ENCODE peak calls at places on chromosomes 3 and 15, in four cellular contexts. Q is A549, L is lung, T is adrenal gland. M is an unnamed sample.

GRCh38 chr3:134928392-134928791 is 133.3 kb downstream of the EPHB1 start:
- DNase-seq in Q (no peak), L (no peak), T (no peak), M (no peak)

GRCh38 chr3:21752749-21753347 is 1.8 kb upstream of the ZNF385D start:
- DNase-seq in Q (no peak), L (no peak), T (no peak), M (no peak)

GRCh38 chr3:56878046-56878445 is 76.3 kb upstream of the ARHGEF3 start:
- DNase-seq in Q (no peak), L (no peak), T (no peak), M (no peak)

GRCh38 chr3:157121522-157121921 is 38.4 kb downstream of the CCNL1 start:
- DNase-seq in Q (no peak), L (no peak), T (no peak), M (no peak)

GRCh38 chr3:141011511-141012262 is 39.5 kb upstream of the SPSB4 start:
- DNase-seq in Q (peak), L (peak), T (peak), M (peak)

GRCh38 chr3:62559831-62560445 is 186.6 kb upstream of the FEZF2 start:
- DNase-seq in Q (no peak), L (no peak), T (no peak), M (no peak)

GRCh38 chr3:159664011-159664410 is 324.6 kb upstream of the IL12A start:
- DNase-seq in Q (no peak), L (no peak), T (no peak), M (no peak)

GRCh38 chr3:111607242-111607641 is 12.1 kb upstream of the ZBED2 start:
- DNase-seq in Q (no peak), L (no peak), T (no peak), M (no peak)

GRCh38 chr3:53594276-53594675 is 99.9 kb downstream of the CACNA1D start:
- DNase-seq in Q (no peak), L (no peak), T (no peak), M (no peak)

GRCh38 chr15:28891588-28891987 is 5.8 kb downstream of the APBA2 start:
- DNase-seq in Q (no peak), L (no peak), T (no peak), M (no peak)

GRCh38 chr15:65086680-65087111 is 10.2 kb downstream of the KBTBD13 start:
- DNase-seq in Q (peak), L (no peak), T (peak), M (no peak)

GRCh38 chr15:62344806-62345539 is 179.9 kb upstream of the C2CD4B start:
- DNase-seq in Q (peak), L (peak), T (peak), M (no peak)

GRCh38 chr3:128009952-128010846 is 42.0 kb upstream of the SEC61A1 start:
- DNase-seq in Q (no peak), L (no peak), T (no peak), M (no peak)

GRCh38 chr3:37752661-37753055 is 109.0 kb upstream of the CTDSPL start:
- DNase-seq in Q (no peak), L (no peak), T (no peak), M (no peak)

GRCh38 chr3:60064210-60065178 is 1014.7 kb upstream of the CFAP20DC start:
- DNase-seq in Q (no peak), L (no peak), T (no peak), M (no peak)

GRCh38 chr15:39817892-39818291 is 35.3 kb upstream of the FSIP1 start:
- DNase-seq in Q (no peak), L (no peak), T (no peak), M (no peak)
- H3K27ac ChIP-seq in Q (no peak), L (no peak), T (no peak), M (no peak)

GRCh38 chr15:36370735-36371115 is 208.7 kb upstream of the CDIN1 start:
- DNase-seq in Q (no peak), L (no peak), T (no peak), M (no peak)
- H3K27ac ChIP-seq in Q (peak), L (no peak), T (no peak), M (no peak)

GRCh38 chr15:60326343-60326742 is 71.4 kb downstream of the ANXA2 start:
- DNase-seq in Q (no peak), L (no peak), T (no peak), M (no peak)
- H3K27ac ChIP-seq in Q (no peak), L (no peak), T (no peak), M (no peak)

DNA sequence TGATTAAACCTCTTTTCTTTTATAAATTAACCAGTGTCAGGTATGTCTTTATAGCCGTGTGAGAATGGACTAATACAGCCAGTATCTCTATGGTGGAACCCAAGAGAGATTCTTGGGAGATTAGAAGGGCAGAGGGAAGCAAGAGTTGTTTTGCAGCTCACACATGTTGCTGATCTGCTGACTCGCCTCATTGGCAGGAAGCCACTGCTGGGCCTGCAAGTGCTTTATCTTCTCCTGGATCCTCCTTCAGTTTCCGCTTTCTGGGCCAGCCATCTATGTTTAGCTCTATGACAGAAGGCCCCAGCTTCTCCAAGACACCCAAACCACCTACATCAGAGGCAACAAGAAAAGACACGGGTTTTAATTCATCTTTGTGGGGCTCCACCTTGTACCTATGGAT is 23.4 kb upstream of the GALNT15 start:
- DNase-seq in Q (no peak), L (peak), T (peak), M (no peak)
- H3K27ac ChIP-seq in Q (no peak), L (no peak), T (peak), M (no peak)

DNA sequence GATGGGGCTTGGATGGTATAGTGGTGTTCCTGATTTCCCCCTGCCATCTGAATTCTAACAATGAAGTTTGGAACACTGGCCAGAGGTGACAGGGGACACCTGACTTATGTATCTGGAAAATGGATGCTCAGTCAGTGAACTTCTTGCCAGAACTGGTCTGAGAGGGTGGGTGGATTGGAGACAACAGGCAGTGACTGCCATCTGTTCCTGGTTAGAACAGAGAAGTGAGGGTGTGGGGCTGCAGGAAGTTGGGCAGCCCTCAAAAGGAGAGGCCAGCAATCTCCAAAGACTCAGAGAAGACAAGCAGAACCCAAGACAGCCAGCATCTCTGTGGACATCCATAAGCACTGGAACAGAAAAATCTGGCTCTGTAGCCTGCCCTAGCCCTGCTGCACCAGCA is 50.5 kb downstream of the ANP32A start:
- DNase-seq in Q (no peak), L (no peak), T (no peak), M (no peak)
- H3K27ac ChIP-seq in Q (no peak), L (no peak), T (no peak), M (no peak)

DNA sequence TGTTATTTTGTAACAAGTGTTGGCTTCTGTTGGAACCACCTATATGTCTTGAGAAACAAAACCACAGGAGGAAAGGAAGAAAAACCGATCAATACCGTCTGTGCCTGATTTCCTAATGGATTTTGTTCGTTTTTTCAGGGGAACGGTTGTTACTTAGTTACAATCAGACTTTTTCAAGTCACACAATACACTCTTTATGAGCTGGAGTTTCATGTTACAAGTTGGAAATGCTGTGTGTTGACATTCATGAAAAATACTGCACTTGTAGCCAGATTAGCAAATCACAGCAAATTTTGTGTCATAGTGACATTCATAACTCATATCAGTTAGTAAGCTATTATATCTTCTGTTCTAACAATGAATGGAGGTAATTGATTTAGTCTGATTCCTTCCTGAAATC is 78.9 kb downstream of the SLTM start:
- DNase-seq in Q (no peak), L (no peak), T (no peak), M (no peak)
- H3K27ac ChIP-seq in Q (no peak), L (no peak), T (no peak), M (no peak)

GRCh38 chr3:129599073-129599472 is 7.4 kb downstream of the PLXND1 start:
- DNase-seq in Q (no peak), L (no peak), T (no peak), M (no peak)

GRCh38 chr3:129599607-129600006 is 6.9 kb downstream of the PLXND1 start:
- DNase-seq in Q (no peak), L (peak), T (peak), M (no peak)

GRCh38 chr3:129597087-129597791 is 9.2 kb downstream of the PLXND1 start:
- DNase-seq in Q (no peak), L (no peak), T (no peak), M (no peak)

GRCh38 chr3:129597792-129598381 is 8.6 kb downstream of the PLXND1 start:
- DNase-seq in Q (no peak), L (no peak), T (no peak), M (no peak)

GRCh38 chr3:129598484-129598883 is 8.0 kb downstream of the PLXND1 start:
- DNase-seq in Q (no peak), L (no peak), T (no peak), M (no peak)
- H3K27ac ChIP-seq in Q (peak), L (peak), T (peak), M (peak)

GRCh38 chr15:51908312-51908711 is 63.3 kb downstream of the LEO1 start:
- DNase-seq in Q (no peak), L (no peak), T (no peak), M (no peak)
- H3K27ac ChIP-seq in Q (no peak), L (no peak), T (no peak), M (no peak)

DNA sequence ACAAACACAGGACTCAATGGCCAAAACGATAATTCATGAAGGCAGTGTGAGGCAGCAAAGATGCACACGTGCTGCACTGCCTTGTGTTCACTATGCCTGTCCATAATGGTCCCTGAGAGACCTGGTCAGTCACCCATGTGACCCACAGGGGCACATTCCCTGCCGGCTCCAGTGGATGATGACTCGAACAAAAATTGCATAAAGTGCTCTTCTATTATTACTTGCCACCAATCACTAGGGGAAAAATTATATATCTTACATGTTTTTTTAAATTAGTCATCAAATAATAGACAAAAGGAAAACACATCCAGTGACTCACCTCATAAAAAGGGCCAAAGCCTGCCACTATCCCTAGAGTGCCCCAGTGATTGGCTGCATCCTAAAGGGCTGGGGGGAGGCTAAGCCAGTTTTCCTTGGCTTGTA is 47.5 kb downstream of the UBP1 start:
- DNase-seq in Q (peak), L (no peak), T (no peak), M (peak)
- H3K27ac ChIP-seq in Q (peak), L (no peak), T (peak), M (peak)

GRCh38 chr15:73952913-73953750 is 26.9 kb downstream of the LOXL1 start:
- DNase-seq in Q (no peak), L (no peak), T (no peak), M (no peak)
- H3K27ac ChIP-seq in Q (no peak), L (no peak), T (peak), M (peak)

M was measured in thoracic aorta.